ENCODE peak calls at places on chromosomes 5 and 9, in five cellular contexts. One of them, this sample, is unnamed.

GRCh38 chr5:151156732-151157402 is 712 bp downstream of the ANXA6 start:
- DNase-seq in HEK293T: peak; percentile 25
- DNase-seq in HepG2: no peak
- DNase-seq in H1: peak; percentile 54
- DNase-seq in GM12878: no peak
- DNase-seq in this sample: no peak

GRCh38 chr9:8428389-8428788 is 628.8 kb upstream of the DMAC1 start:
- DNase-seq in HEK293T: no peak
- DNase-seq in HepG2: no peak
- DNase-seq in H1: no peak
- DNase-seq in GM12878: no peak
- DNase-seq in this sample: no peak

GRCh38 chr5:177334155-177334551 is 17.3 kb downstream of the LMAN2 start:
- DNase-seq in HEK293T: no peak
- DNase-seq in HepG2: no peak
- DNase-seq in H1: no peak
- DNase-seq in GM12878: no peak
- DNase-seq in this sample: no peak

GRCh38 chr5:96563816-96564215 is 98.4 kb upstream of the CAST start:
- DNase-seq in HEK293T: no peak
- DNase-seq in HepG2: no peak
- DNase-seq in H1: no peak
- DNase-seq in GM12878: no peak
- DNase-seq in this sample: no peak

GRCh38 chr9:112486221-112487007 is at the start of gene KIAA1958:
- DNase-seq in HEK293T: peak; percentile 90
- DNase-seq in HepG2: peak; percentile 81
- DNase-seq in H1: peak; percentile 83
- DNase-seq in GM12878: peak; percentile 40
- DNase-seq in this sample: peak; percentile 69

GRCh38 chr9:112719292-112719691 is 1.4 kb upstream of the INIP start:
- DNase-seq in HEK293T: no peak
- DNase-seq in HepG2: no peak
- DNase-seq in H1: no peak
- DNase-seq in GM12878: no peak
- DNase-seq in this sample: no peak

GRCh38 chr9:121703014-121703734 is 51.7 kb downstream of the DAB2IP start:
- DNase-seq in HEK293T: no peak
- DNase-seq in HepG2: no peak
- DNase-seq in H1: no peak
- DNase-seq in GM12878: no peak
- DNase-seq in this sample: no peak

GRCh38 chr9:16191691-16192402 is 639.0 kb downstream of the CCDC171 start:
- DNase-seq in HEK293T: peak; percentile 74
- DNase-seq in HepG2: peak; percentile 2
- DNase-seq in H1: peak; percentile 95
- DNase-seq in GM12878: no peak
- DNase-seq in this sample: peak; percentile 77

GRCh38 chr5:84524491-84524890 is 139.8 kb upstream of the EDIL3 start:
- DNase-seq in HEK293T: no peak
- DNase-seq in HepG2: no peak
- DNase-seq in H1: no peak
- DNase-seq in GM12878: no peak
- DNase-seq in this sample: no peak

DNA sequence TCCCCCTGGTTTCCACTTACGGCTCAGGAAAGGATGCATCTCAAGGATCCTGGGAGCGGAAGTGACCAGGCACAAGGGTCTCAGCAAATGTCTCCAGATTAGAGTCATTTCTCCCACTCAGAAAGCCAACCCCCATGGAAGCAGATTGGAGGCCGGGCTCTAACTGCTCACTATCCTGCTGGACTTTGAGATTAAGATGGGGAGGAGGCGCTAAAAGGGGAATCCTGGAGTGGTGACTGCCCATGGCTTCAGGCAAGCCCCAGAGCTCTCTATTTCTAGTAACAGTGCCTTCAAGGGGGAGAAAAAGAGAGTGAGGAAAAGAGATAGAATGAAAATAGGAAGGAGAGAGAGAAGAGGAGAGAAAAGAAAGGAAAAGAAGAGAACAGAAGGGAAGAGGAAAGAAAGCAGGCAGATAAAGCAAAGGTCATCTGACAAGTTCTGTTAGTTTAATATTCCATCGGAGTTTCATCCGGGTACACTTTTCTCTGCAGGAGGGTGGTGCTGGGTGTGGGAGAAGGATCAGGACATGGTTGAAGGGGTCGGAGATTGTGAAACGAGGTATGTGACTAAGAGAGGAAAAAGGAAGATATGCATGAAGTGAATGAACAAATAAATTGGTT is at the start of gene AGXT2:
- DNase-seq in HEK293T: no peak
- DNase-seq in HepG2: no peak
- DNase-seq in H1: no peak
- DNase-seq in GM12878: no peak
- DNase-seq in this sample: no peak
- TF ChIP-seq SUZ12 in HEK293T: no peak
- TF ChIP-seq SUZ12 in HepG2: no peak
- TF ChIP-seq SUZ12 in H1: no peak
- TF ChIP-seq SUZ12 in GM12878: no peak
- TF ChIP-seq SUZ12 in this sample: no peak

GRCh38 chr9:118088075-118088474 is 383.9 kb downstream of the TLR4 start:
- DNase-seq in HEK293T: no peak
- DNase-seq in HepG2: no peak
- DNase-seq in H1: no peak
- DNase-seq in GM12878: no peak
- DNase-seq in this sample: no peak
- TF ChIP-seq SUZ12 in HEK293T: no peak
- TF ChIP-seq SUZ12 in HepG2: no peak
- TF ChIP-seq SUZ12 in H1: no peak
- TF ChIP-seq SUZ12 in GM12878: no peak
- TF ChIP-seq SUZ12 in this sample: no peak

DNA sequence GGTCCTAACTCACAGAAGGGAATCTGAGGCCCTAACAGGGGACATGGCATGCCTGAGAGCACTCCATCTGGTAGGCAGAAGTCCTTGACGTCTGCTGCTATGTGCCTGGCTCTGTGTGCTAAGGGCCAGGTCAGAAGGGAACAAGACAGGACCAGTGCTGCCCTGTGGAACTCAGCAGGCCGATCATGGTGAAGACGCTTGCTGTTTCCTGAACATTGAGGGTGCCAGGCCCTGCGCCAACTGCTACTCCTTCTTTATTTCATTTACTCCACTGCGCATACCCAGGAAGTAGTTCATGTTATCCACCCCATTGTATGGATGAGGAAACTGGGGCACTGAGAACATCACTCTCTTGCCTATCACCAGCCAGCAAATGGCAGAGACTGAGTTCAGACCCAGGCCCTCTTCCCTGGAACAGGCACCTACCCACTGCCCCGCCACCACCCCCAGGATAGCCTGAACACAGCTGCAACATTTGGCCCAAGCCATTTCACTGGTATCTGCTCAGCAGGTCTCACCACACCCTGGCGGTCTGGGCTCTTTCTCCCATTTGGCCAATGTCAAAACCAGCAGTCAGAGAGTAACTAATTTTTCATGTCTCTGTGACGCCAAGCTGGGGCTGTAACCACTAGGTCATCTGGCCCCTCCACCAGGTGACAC is 24.8 kb upstream of the FOXI1 start:
- DNase-seq in HEK293T: no peak
- DNase-seq in HepG2: no peak
- DNase-seq in H1: no peak
- DNase-seq in GM12878: no peak
- DNase-seq in this sample: no peak
- TF ChIP-seq SUZ12 in HEK293T: no peak
- TF ChIP-seq SUZ12 in HepG2: no peak
- TF ChIP-seq SUZ12 in H1: no peak
- TF ChIP-seq SUZ12 in GM12878: no peak
- TF ChIP-seq SUZ12 in this sample: no peak

GRCh38 chr9:6184749-6185645 is 30.6 kb upstream of the IL33 start:
- DNase-seq in HEK293T: no peak
- DNase-seq in HepG2: no peak
- DNase-seq in H1: no peak
- DNase-seq in GM12878: peak; percentile 61
- DNase-seq in this sample: no peak

GRCh38 chr9:6188906-6189305 is 26.7 kb upstream of the IL33 start:
- DNase-seq in HEK293T: no peak
- DNase-seq in HepG2: no peak
- DNase-seq in H1: no peak
- DNase-seq in GM12878: no peak
- DNase-seq in this sample: no peak

GRCh38 chr9:6186691-6187090 is 28.9 kb upstream of the IL33 start:
- DNase-seq in HEK293T: no peak
- DNase-seq in HepG2: no peak
- DNase-seq in H1: no peak
- DNase-seq in GM12878: no peak
- DNase-seq in this sample: no peak

GRCh38 chr9:6183227-6183551 is 32.4 kb upstream of the IL33 start:
- DNase-seq in HEK293T: no peak
- DNase-seq in HepG2: no peak
- DNase-seq in H1: no peak
- DNase-seq in GM12878: no peak
- DNase-seq in this sample: no peak

DNA sequence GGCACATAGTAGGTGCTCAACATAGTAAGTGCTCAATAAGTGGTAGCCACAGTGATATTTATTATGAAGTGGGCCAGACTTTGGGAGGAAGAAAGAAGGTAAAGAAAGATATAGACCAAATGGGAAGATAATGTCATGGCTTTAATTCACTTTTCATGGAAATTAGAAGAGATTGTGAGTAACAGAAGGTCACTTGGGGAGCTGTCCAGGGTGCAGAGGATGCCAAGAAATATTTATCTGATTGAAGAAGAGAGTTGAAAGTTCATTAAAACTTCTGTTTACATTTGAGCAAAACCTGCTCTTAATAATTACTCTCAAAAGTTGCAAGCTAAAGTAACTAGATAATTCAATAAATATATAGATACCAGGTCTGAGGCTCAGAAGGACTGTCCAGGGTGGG is 28.3 kb upstream of the IL33 start:
- DNase-seq in HEK293T: no peak
- DNase-seq in HepG2: no peak
- DNase-seq in H1: no peak
- DNase-seq in GM12878: no peak
- DNase-seq in this sample: no peak
- TF ChIP-seq SUZ12 in HEK293T: no peak
- TF ChIP-seq SUZ12 in HepG2: no peak
- TF ChIP-seq SUZ12 in H1: no peak
- TF ChIP-seq SUZ12 in GM12878: no peak
- TF ChIP-seq SUZ12 in this sample: no peak

GRCh38 chr5:139660916-139661814 is 13.0 kb downstream of the CXXC5 start:
- DNase-seq in HEK293T: no peak
- DNase-seq in HepG2: no peak
- DNase-seq in H1: no peak
- DNase-seq in GM12878: no peak
- DNase-seq in this sample: no peak
- TF ChIP-seq SUZ12 in HEK293T: no peak
- TF ChIP-seq SUZ12 in HepG2: no peak
- TF ChIP-seq SUZ12 in H1: no peak
- TF ChIP-seq SUZ12 in GM12878: no peak
- TF ChIP-seq SUZ12 in this sample: no peak

GRCh38 chr9:95641591-95641990 is 124.8 kb upstream of the PTCH1 start:
- DNase-seq in HEK293T: no peak
- DNase-seq in HepG2: no peak
- DNase-seq in H1: no peak
- DNase-seq in GM12878: no peak
- DNase-seq in this sample: no peak
- TF ChIP-seq SUZ12 in HEK293T: no peak
- TF ChIP-seq SUZ12 in HepG2: no peak
- TF ChIP-seq SUZ12 in H1: no peak
- TF ChIP-seq SUZ12 in GM12878: no peak
- TF ChIP-seq SUZ12 in this sample: no peak

GRCh38 chr5:93572773-93573626 is 8.0 kb downstream of the NR2F1-AS1 start:
- DNase-seq in HEK293T: no peak
- DNase-seq in HepG2: no peak
- DNase-seq in H1: peak; percentile 85
- DNase-seq in GM12878: no peak
- DNase-seq in this sample: no peak

GRCh38 chr5:93569295-93570164 is 11.5 kb downstream of the NR2F1-AS1 start:
- DNase-seq in HEK293T: no peak
- DNase-seq in HepG2: no peak
- DNase-seq in H1: no peak
- DNase-seq in GM12878: no peak
- DNase-seq in this sample: no peak

GRCh38 chr5:93572101-93572772 is 8.8 kb downstream of the NR2F1-AS1 start:
- DNase-seq in HEK293T: no peak
- DNase-seq in HepG2: no peak
- DNase-seq in H1: peak; percentile 70
- DNase-seq in GM12878: no peak
- DNase-seq in this sample: no peak

GRCh38 chr5:93570294-93571110 is 10.5 kb downstream of the NR2F1-AS1 start:
- DNase-seq in HEK293T: no peak
- DNase-seq in HepG2: no peak
- DNase-seq in H1: peak; percentile 82
- DNase-seq in GM12878: no peak
- DNase-seq in this sample: no peak

DNA sequence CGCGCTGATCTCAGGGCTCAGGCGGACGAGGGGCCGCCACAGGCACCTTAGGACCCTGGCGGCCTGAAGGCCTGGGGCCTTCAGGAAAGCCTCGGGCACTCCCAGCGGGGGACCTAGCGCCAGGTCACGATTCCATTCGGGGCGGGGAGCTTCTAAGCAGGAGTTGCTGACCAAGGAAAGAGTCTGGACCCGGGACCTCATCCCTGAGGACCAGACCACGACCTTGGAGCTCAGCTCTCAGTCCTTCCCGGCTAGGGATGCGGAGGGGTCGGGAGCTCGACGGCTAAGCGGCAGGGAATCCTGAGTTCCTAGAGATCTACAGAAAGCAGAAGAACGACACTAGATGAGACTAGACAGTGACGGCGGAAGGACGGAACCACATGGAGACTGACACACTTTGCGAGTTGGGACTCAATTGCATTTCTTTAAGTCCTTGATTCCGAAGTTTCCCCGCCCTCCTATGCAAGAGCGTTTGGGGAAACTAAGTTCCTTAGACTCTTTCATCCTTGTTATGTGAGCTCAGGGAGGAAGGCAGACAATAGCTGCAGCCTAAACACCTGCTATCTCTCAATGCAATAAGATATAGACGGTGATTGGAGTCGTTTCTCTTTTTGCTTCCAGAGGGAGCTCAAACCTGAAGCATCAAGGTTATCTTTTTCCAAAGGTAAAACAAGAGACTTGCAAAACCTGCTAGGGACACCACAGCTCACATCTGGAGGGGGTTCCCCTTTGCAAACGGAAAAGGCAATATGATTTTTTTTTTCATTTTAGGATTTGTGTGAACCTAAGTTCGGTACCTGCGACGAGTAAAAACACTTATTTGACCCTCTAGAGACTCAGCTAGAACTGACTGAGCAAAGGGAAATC is 9.7 kb downstream of the NR2F1-AS1 start:
- DNase-seq in HEK293T: no peak
- DNase-seq in HepG2: no peak
- DNase-seq in H1: peak; percentile 73
- DNase-seq in GM12878: no peak
- DNase-seq in this sample: no peak
- TF ChIP-seq SUZ12 in HEK293T: no peak
- TF ChIP-seq SUZ12 in HepG2: no peak
- TF ChIP-seq SUZ12 in H1: peak; percentile 46
- TF ChIP-seq SUZ12 in GM12878: no peak
- TF ChIP-seq SUZ12 in this sample: no peak